ENCODE peak calls at places on chromosomes 13 and 19, in nine cellular contexts. One of them, this sample, is unnamed.
A peak's percentile ranks its signal among the peaks of the same experiment; 100 is the strongest.

GRCh38 chr13:99151516-99151915 is 49.1 kb upstream of the UBAC2 start:
- DNase-seq in tibial artery: no peak
- DNase-seq in lower leg skin: no peak
- DNase-seq in WTC11: no peak
- DNase-seq in A549: peak; percentile 70
- DNase-seq in cardiac fibroblast: peak; percentile 84
- DNase-seq in Calu3: no peak
- DNase-seq in neural progenitor cell: no peak
- DNase-seq in AG04449: no peak
- DNase-seq in this sample: peak; percentile 62

GRCh38 chr19:48616491-48617056 is 1.7 kb upstream of the FAM83E start:
- DNase-seq in tibial artery: no peak
- DNase-seq in lower leg skin: no peak
- DNase-seq in WTC11: no peak
- DNase-seq in A549: no peak
- DNase-seq in cardiac fibroblast: no peak
- DNase-seq in Calu3: no peak
- DNase-seq in neural progenitor cell: no peak
- DNase-seq in AG04449: no peak
- DNase-seq in this sample: no peak

GRCh38 chr19:39515551-39516191 is 732 bp downstream of the SELENOV start:
- DNase-seq in tibial artery: no peak
- DNase-seq in lower leg skin: no peak
- DNase-seq in WTC11: peak; percentile 88
- DNase-seq in A549: no peak
- DNase-seq in cardiac fibroblast: no peak
- DNase-seq in Calu3: no peak
- DNase-seq in neural progenitor cell: peak; percentile 61
- DNase-seq in AG04449: no peak
- DNase-seq in this sample: peak; percentile 29

GRCh38 chr13:20069956-20070355 is 90.9 kb downstream of the GJA3 start:
- DNase-seq in tibial artery: no peak
- DNase-seq in lower leg skin: no peak
- DNase-seq in WTC11: no peak
- DNase-seq in A549: no peak
- DNase-seq in cardiac fibroblast: no peak
- DNase-seq in Calu3: no peak
- DNase-seq in neural progenitor cell: no peak
- DNase-seq in AG04449: no peak
- DNase-seq in this sample: no peak

GRCh38 chr19:40802300-40803169 is 3.5 kb downstream of the EGLN2 start:
- DNase-seq in tibial artery: peak; percentile 86
- DNase-seq in lower leg skin: no peak
- DNase-seq in WTC11: no peak
- DNase-seq in A549: no peak
- DNase-seq in cardiac fibroblast: no peak
- DNase-seq in Calu3: no peak
- DNase-seq in neural progenitor cell: no peak
- DNase-seq in AG04449: no peak
- DNase-seq in this sample: no peak

GRCh38 chr19:49682274-49682673 is 5.2 kb downstream of the PRMT1 start:
- DNase-seq in tibial artery: no peak
- DNase-seq in lower leg skin: no peak
- DNase-seq in WTC11: no peak
- DNase-seq in A549: no peak
- DNase-seq in cardiac fibroblast: peak; percentile 28
- DNase-seq in Calu3: no peak
- DNase-seq in neural progenitor cell: no peak
- DNase-seq in AG04449: no peak
- DNase-seq in this sample: no peak

GRCh38 chr13:93652942-93653341 is 426.3 kb downstream of the GPC6 start:
- DNase-seq in tibial artery: no peak
- DNase-seq in lower leg skin: no peak
- DNase-seq in WTC11: no peak
- DNase-seq in A549: no peak
- DNase-seq in cardiac fibroblast: no peak
- DNase-seq in Calu3: no peak
- DNase-seq in neural progenitor cell: no peak
- DNase-seq in AG04449: no peak
- DNase-seq in this sample: no peak

GRCh38 chr19:39701291-39701690 is 3.0 kb upstream of the LGALS14 start:
- DNase-seq in tibial artery: no peak
- DNase-seq in lower leg skin: no peak
- DNase-seq in WTC11: no peak
- DNase-seq in A549: no peak
- DNase-seq in cardiac fibroblast: no peak
- DNase-seq in Calu3: no peak
- DNase-seq in neural progenitor cell: no peak
- DNase-seq in AG04449: no peak
- DNase-seq in this sample: no peak

GRCh38 chr13:92164822-92165221 is 766.4 kb downstream of the GPC5 start:
- DNase-seq in tibial artery: no peak
- DNase-seq in lower leg skin: no peak
- DNase-seq in WTC11: peak; percentile 25
- DNase-seq in A549: no peak
- DNase-seq in cardiac fibroblast: no peak
- DNase-seq in Calu3: no peak
- DNase-seq in neural progenitor cell: no peak
- DNase-seq in AG04449: no peak
- DNase-seq in this sample: no peak

GRCh38 chr19:7297742-7298141 is 3.5 kb upstream of the INSR start:
- DNase-seq in tibial artery: no peak
- DNase-seq in lower leg skin: no peak
- DNase-seq in WTC11: no peak
- DNase-seq in A549: no peak
- DNase-seq in cardiac fibroblast: no peak
- DNase-seq in Calu3: no peak
- DNase-seq in neural progenitor cell: no peak
- DNase-seq in AG04449: no peak
- DNase-seq in this sample: no peak

GRCh38 chr19:16125738-16126495 is 14.2 kb downstream of the RAB8A start:
- DNase-seq in tibial artery: no peak
- DNase-seq in lower leg skin: no peak
- DNase-seq in WTC11: no peak
- DNase-seq in A549: no peak
- DNase-seq in cardiac fibroblast: no peak
- DNase-seq in Calu3: no peak
- DNase-seq in neural progenitor cell: no peak
- DNase-seq in AG04449: no peak
- DNase-seq in this sample: no peak

GRCh38 chr19:33390908-33391630 is 17.6 kb downstream of the CEBPG start:
- DNase-seq in tibial artery: no peak
- DNase-seq in lower leg skin: no peak
- DNase-seq in WTC11: no peak
- DNase-seq in A549: no peak
- DNase-seq in cardiac fibroblast: no peak
- DNase-seq in Calu3: no peak
- DNase-seq in neural progenitor cell: no peak
- DNase-seq in AG04449: no peak
- DNase-seq in this sample: no peak

GRCh38 chr13:83325454-83325853 is 556.8 kb downstream of the SLITRK1 start:
- DNase-seq in tibial artery: no peak
- DNase-seq in lower leg skin: no peak
- DNase-seq in WTC11: no peak
- DNase-seq in A549: no peak
- DNase-seq in cardiac fibroblast: peak; percentile 67
- DNase-seq in Calu3: no peak
- DNase-seq in neural progenitor cell: no peak
- DNase-seq in AG04449: peak; percentile 47
- DNase-seq in this sample: no peak

GRCh38 chr19:6577410-6578125 is 13.4 kb downstream of the CD70 start:
- DNase-seq in tibial artery: no peak
- DNase-seq in lower leg skin: no peak
- DNase-seq in WTC11: no peak
- DNase-seq in A549: peak; percentile 66
- DNase-seq in cardiac fibroblast: no peak
- DNase-seq in Calu3: no peak
- DNase-seq in neural progenitor cell: no peak
- DNase-seq in AG04449: no peak
- DNase-seq in this sample: peak; percentile 18

GRCh38 chr19:12885749-12886706 is 973 bp downstream of the KLF1 start:
- DNase-seq in tibial artery: no peak
- DNase-seq in lower leg skin: no peak
- DNase-seq in WTC11: peak; percentile 56
- DNase-seq in A549: no peak
- DNase-seq in cardiac fibroblast: peak; percentile 16
- DNase-seq in Calu3: no peak
- DNase-seq in neural progenitor cell: peak; percentile 34
- DNase-seq in AG04449: no peak
- DNase-seq in this sample: no peak

GRCh38 chr13:70297219-70297618 is 189.0 kb upstream of the KLHL1 start:
- DNase-seq in tibial artery: no peak
- DNase-seq in lower leg skin: no peak
- DNase-seq in WTC11: no peak
- DNase-seq in A549: no peak
- DNase-seq in cardiac fibroblast: no peak
- DNase-seq in Calu3: no peak
- DNase-seq in neural progenitor cell: no peak
- DNase-seq in AG04449: no peak
- DNase-seq in this sample: no peak

GRCh38 chr13:110663044-110663443 is 42.9 kb downstream of the CARS2 start:
- DNase-seq in tibial artery: no peak
- DNase-seq in lower leg skin: no peak
- DNase-seq in WTC11: no peak
- DNase-seq in A549: no peak
- DNase-seq in cardiac fibroblast: no peak
- DNase-seq in Calu3: no peak
- DNase-seq in neural progenitor cell: no peak
- DNase-seq in AG04449: no peak
- DNase-seq in this sample: no peak
- TF ChIP-seq CTCF in tibial artery: no peak
- TF ChIP-seq CTCF in lower leg skin: no peak
- TF ChIP-seq CTCF in WTC11: no peak
- TF ChIP-seq CTCF in A549: no peak
- TF ChIP-seq CTCF in cardiac fibroblast: no peak
- TF ChIP-seq CTCF in Calu3: no peak
- TF ChIP-seq CTCF in neural progenitor cell: no peak
- TF ChIP-seq CTCF in AG04449: no peak
- TF ChIP-seq CTCF in this sample: no peak

GRCh38 chr13:77338329-77338728 is 11.4 kb upstream of the MYCBP2 start:
- DNase-seq in tibial artery: no peak
- DNase-seq in lower leg skin: no peak
- DNase-seq in WTC11: no peak
- DNase-seq in A549: no peak
- DNase-seq in cardiac fibroblast: no peak
- DNase-seq in Calu3: no peak
- DNase-seq in neural progenitor cell: no peak
- DNase-seq in AG04449: no peak
- DNase-seq in this sample: no peak

GRCh38 chr13:77338961-77339401 is 12.1 kb upstream of the MYCBP2 start:
- DNase-seq in tibial artery: no peak
- DNase-seq in lower leg skin: no peak
- DNase-seq in WTC11: no peak
- DNase-seq in A549: no peak
- DNase-seq in cardiac fibroblast: no peak
- DNase-seq in Calu3: no peak
- DNase-seq in neural progenitor cell: no peak
- DNase-seq in AG04449: no peak
- DNase-seq in this sample: no peak

GRCh38 chr13:77339408-77339807 is 12.5 kb upstream of the MYCBP2 start:
- DNase-seq in tibial artery: no peak
- DNase-seq in lower leg skin: no peak
- DNase-seq in WTC11: no peak
- DNase-seq in A549: no peak
- DNase-seq in cardiac fibroblast: no peak
- DNase-seq in Calu3: no peak
- DNase-seq in neural progenitor cell: no peak
- DNase-seq in AG04449: no peak
- DNase-seq in this sample: no peak

GRCh38 chr13:77333521-77334083 is 6.7 kb upstream of the MYCBP2 start:
- DNase-seq in tibial artery: no peak
- DNase-seq in lower leg skin: no peak
- DNase-seq in WTC11: no peak
- DNase-seq in A549: no peak
- DNase-seq in cardiac fibroblast: no peak
- DNase-seq in Calu3: no peak
- DNase-seq in neural progenitor cell: no peak
- DNase-seq in AG04449: no peak
- DNase-seq in this sample: no peak

GRCh38 chr13:77337159-77337558 is 10.3 kb upstream of the MYCBP2 start:
- DNase-seq in tibial artery: no peak
- DNase-seq in lower leg skin: no peak
- DNase-seq in WTC11: no peak
- DNase-seq in A549: no peak
- DNase-seq in cardiac fibroblast: no peak
- DNase-seq in Calu3: no peak
- DNase-seq in neural progenitor cell: no peak
- DNase-seq in AG04449: no peak
- DNase-seq in this sample: no peak
- TF ChIP-seq CTCF in tibial artery: no peak
- TF ChIP-seq CTCF in lower leg skin: no peak
- TF ChIP-seq CTCF in WTC11: no peak
- TF ChIP-seq CTCF in A549: no peak
- TF ChIP-seq CTCF in cardiac fibroblast: no peak
- TF ChIP-seq CTCF in Calu3: no peak
- TF ChIP-seq CTCF in neural progenitor cell: no peak
- TF ChIP-seq CTCF in AG04449: no peak
- TF ChIP-seq CTCF in this sample: no peak

DNA sequence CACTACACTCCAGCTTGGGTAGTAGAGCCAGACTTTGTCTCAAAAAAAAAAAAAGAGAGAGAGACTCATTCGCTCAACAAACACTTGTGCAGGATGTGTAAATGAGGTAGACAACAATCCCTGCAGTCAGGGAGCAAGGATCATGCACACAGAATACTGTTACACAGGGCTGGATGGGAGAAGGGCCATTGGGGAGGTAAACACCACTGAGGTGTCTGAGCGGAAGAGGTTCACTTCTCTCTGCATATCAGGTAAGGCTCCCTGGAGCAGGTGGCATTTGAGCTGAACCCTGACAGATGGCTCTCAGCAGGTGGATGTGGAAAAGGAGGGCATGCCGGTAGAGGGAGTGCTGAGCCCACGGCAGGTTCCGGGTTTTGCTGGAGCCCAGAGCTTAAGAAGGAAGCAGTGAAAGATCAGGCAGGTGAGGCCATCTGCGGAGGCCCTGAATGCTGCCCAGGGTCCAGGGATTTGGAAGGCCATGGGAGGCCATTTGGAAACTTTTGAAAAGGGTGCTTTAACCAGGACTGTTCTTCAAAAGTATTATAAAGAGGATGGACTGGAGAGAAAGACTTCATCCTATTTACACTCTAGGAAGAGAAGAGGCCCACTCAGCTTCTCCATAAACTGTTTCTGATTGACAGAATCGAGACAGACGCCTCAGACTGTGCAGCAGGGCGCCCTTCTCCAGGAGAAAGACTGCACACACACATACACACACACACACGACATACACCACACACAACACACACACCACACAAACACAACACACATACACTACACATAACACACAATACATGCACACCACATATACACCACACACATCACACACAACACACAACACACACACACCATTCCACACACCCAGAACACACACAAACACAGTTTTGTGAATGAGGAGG is 199.4 kb downstream of the USP12 start:
- DNase-seq in tibial artery: no peak
- DNase-seq in lower leg skin: no peak
- DNase-seq in WTC11: peak; percentile 61
- DNase-seq in A549: peak; percentile 80
- DNase-seq in cardiac fibroblast: peak; percentile 8
- DNase-seq in Calu3: peak; percentile 62
- DNase-seq in neural progenitor cell: peak; percentile 58
- DNase-seq in AG04449: no peak
- DNase-seq in this sample: peak; percentile 59
- TF ChIP-seq CTCF in tibial artery: no peak
- TF ChIP-seq CTCF in lower leg skin: no peak
- TF ChIP-seq CTCF in WTC11: peak; percentile 15
- TF ChIP-seq CTCF in A549: peak; percentile 42
- TF ChIP-seq CTCF in cardiac fibroblast: peak; percentile 11
- TF ChIP-seq CTCF in Calu3: peak; percentile 30
- TF ChIP-seq CTCF in neural progenitor cell: peak; percentile 54
- TF ChIP-seq CTCF in AG04449: peak; percentile 36
- TF ChIP-seq CTCF in this sample: no peak

GRCh38 chr19:56837492-56837891 is 3.0 kb downstream of the PEG3 start:
- DNase-seq in tibial artery: peak; percentile 90
- DNase-seq in lower leg skin: peak; percentile 41
- DNase-seq in WTC11: no peak
- DNase-seq in A549: no peak
- DNase-seq in cardiac fibroblast: no peak
- DNase-seq in Calu3: no peak
- DNase-seq in neural progenitor cell: no peak
- DNase-seq in AG04449: no peak
- DNase-seq in this sample: peak; percentile 22
- TF ChIP-seq CTCF in tibial artery: peak; percentile 63
- TF ChIP-seq CTCF in lower leg skin: no peak
- TF ChIP-seq CTCF in WTC11: no peak
- TF ChIP-seq CTCF in A549: no peak
- TF ChIP-seq CTCF in cardiac fibroblast: peak; percentile 2
- TF ChIP-seq CTCF in Calu3: no peak
- TF ChIP-seq CTCF in neural progenitor cell: no peak
- TF ChIP-seq CTCF in AG04449: no peak
- TF ChIP-seq CTCF in this sample: no peak